ENCODE peak calls at places on chromosomes 11 and 22, in four cellular contexts. F, M, Y and P are unnamed samples.

GRCh38 chr11:83744620-83745192 is 458.5 kb upstream of the CCDC90B start:
- DNase-seq in F (no peak), M (no peak), Y (no peak), P (no peak)

GRCh38 chr22:44721206-44721605 is 19.2 kb downstream of the PRR5 start:
- DNase-seq in F (no peak), M (no peak), Y (no peak), P (no peak)

GRCh38 chr11:121714356-121714755 is 261.6 kb upstream of the SORL1-AS1 start:
- DNase-seq in F (no peak), M (no peak), Y (no peak), P (no peak)

GRCh38 chr11:8871283-8871775 is 39.7 kb upstream of the AKIP1 start:
- DNase-seq in F (no peak), M (peak), Y (peak), P (peak)

GRCh38 chr11:57513446-57513795 is 2.1 kb downstream of the SLC43A1 start:
- DNase-seq in F (no peak), M (no peak), Y (no peak), P (no peak)

GRCh38 chr11:102760355-102761035 is 19.9 kb downstream of the MMP10 start:
- DNase-seq in F (no peak), M (no peak), Y (no peak), P (peak)

GRCh38 chr11:109914809-109915653 is 178.2 kb upstream of the ZC3H12C start:
- DNase-seq in F (no peak), M (no peak), Y (no peak), P (peak)

GRCh38 chr22:24333301-24333700 is 62.7 kb downstream of the SPECC1L start:
- DNase-seq in F (no peak), M (no peak), Y (no peak), P (no peak)

GRCh38 chr11:60349990-60350389 is 22.9 kb downstream of the MS4A6E start:
- DNase-seq in F (no peak), M (peak), Y (no peak), P (no peak)

GRCh38 chr11:120012245-120012644 is 125.7 kb downstream of the TRIM29 start:
- DNase-seq in F (no peak), M (no peak), Y (no peak), P (no peak)

GRCh38 chr11:68141247-68142027 is 20.2 kb upstream of the CHKA start:
- DNase-seq in F (peak), M (no peak), Y (no peak), P (no peak)

GRCh38 chr11:1129666-1130160 is 28.0 kb upstream of the MUC5AC start:
- DNase-seq in F (no peak), M (no peak), Y (peak), P (no peak)

GRCh38 chr11:17021550-17021949 is 7.3 kb upstream of the PLEKHA7 start:
- DNase-seq in F (no peak), M (no peak), Y (no peak), P (no peak)

GRCh38 chr11:110376711-110377324 is 52.9 kb upstream of the FDX1 start:
- DNase-seq in F (no peak), M (peak), Y (no peak), P (peak)

GRCh38 chr11:118310781-118311485 is 6.4 kb downstream of the CD3E start:
- DNase-seq in F (no peak), M (no peak), Y (no peak), P (no peak)

GRCh38 chr22:30490399-30490798 is 15.1 kb downstream of the SEC14L4 start:
- DNase-seq in F (no peak), M (no peak), Y (no peak), P (no peak)

GRCh38 chr22:40898850-40899357 is 37.0 kb upstream of the DNAJB7 start:
- DNase-seq in F (peak), M (peak), Y (no peak), P (peak)

GRCh38 chr11:78282821-78283220 is 94.1 kb downstream of the USP35 start:
- DNase-seq in F (no peak), M (no peak), Y (no peak), P (no peak)

GRCh38 chr11:128487978-128488377 is 99.4 kb downstream of the ETS1 start:
- DNase-seq in F (no peak), M (no peak), Y (no peak), P (peak)